ENCODE peak calls at places on chromosomes 3 and 15, in four cellular contexts. K is heart left ventricle; I is H54; G is activated CD8-positive, alpha-beta memory T cell treated with anti-CD3 and anti-CD28 coated beads, Interleukin-2, amount 50 U/mL, for 48 hours. U is an unnamed sample.

GRCh38 chr15:39125904-39126303 is 455.0 kb upstream of the THBS1 start:
- DNase-seq in K (no peak), G (peak), I (no peak), U (peak)

GRCh38 chr3:169460035-169460434 is 203.5 kb downstream of the MECOM start:
- DNase-seq in G (no peak), I (no peak), K (peak), U (no peak)

GRCh38 chr3:157868168-157868567 is 238.1 kb downstream of the SHOX2 start:
- DNase-seq in K (no peak), G (no peak), I (no peak), U (no peak)

GRCh38 chr3:184291738-184292445 is 7.1 kb upstream of the PSMD2 start:
- DNase-seq in I (no peak), K (no peak), G (no peak), U (no peak)

GRCh38 chr3:177802151-177802900 is 605.0 kb upstream of the TBL1XR1 start:
- DNase-seq in I (no peak), G (no peak), K (no peak), U (peak)

GRCh38 chr3:16993227-16993626 is 108.5 kb downstream of the PLCL2 start:
- DNase-seq in K (no peak), I (no peak), G (no peak), U (no peak)

GRCh38 chr15:39177561-39177960 is 403.3 kb upstream of the THBS1 start:
- DNase-seq in I (no peak), G (no peak), K (no peak), U (no peak)

GRCh38 chr3:40223856-40224255 is 85.7 kb upstream of the EIF1B start:
- DNase-seq in K (no peak), G (no peak), I (no peak), U (no peak)

GRCh38 chr3:69294014-69294771 is 91.7 kb downstream of the FRMD4B start:
- DNase-seq in I (peak), G (no peak), K (no peak), U (no peak)

GRCh38 chr15:90211440-90212168 is 10.5 kb downstream of the SEMA4B start:
- DNase-seq in I (peak), K (no peak), G (no peak), U (no peak)

GRCh38 chr3:49636883-49637609 is 37.1 kb upstream of the APEH start:
- DNase-seq in G (no peak), I (no peak), K (no peak), U (no peak)

GRCh38 chr15:57647791-57648130 is 56.1 kb downstream of the MYZAP start:
- DNase-seq in I (no peak), G (no peak), K (no peak), U (no peak)

GRCh38 chr3:188358787-188359493 is 205.0 kb downstream of the LPP start:
- DNase-seq in I (no peak), K (no peak), G (no peak), U (no peak)

GRCh38 chr3:94429517-94429916 is 366.7 kb downstream of the NSUN3 start:
- DNase-seq in G (no peak), I (no peak), K (no peak), U (no peak)

GRCh38 chr3:69276884-69277283 is 109.0 kb downstream of the FRMD4B start:
- DNase-seq in I (no peak), K (no peak), G (no peak), U (no peak)

GRCh38 chr3:147119346-147119745 is 287.0 kb downstream of the ZIC4 start:
- DNase-seq in I (no peak), G (no peak), K (no peak), U (no peak)

GRCh38 chr15:73176579-73176978 is 124.3 kb downstream of the NEO1 start:
- DNase-seq in K (no peak), I (no peak), G (no peak), U (no peak)

GRCh38 chr3:185021326-185021725 is 131.5 kb downstream of the C3orf70 start:
- DNase-seq in G (no peak), I (no peak), K (no peak), U (no peak)

GRCh38 chr3:81043660-81044199 is 717.7 kb downstream of the GBE1 start:
- DNase-seq in G (no peak), I (no peak), K (no peak), U (no peak)

GRCh38 chr3:28853830-28854229 is 427.0 kb upstream of the RBMS3 start:
- DNase-seq in K (no peak), G (no peak), I (no peak), U (no peak)

GRCh38 chr3:113516115-113516505 is 1.2 kb upstream of the SPICE1 start:
- DNase-seq in K (no peak), G (no peak), I (no peak), U (no peak)